ENCODE peak calls at places on chromosomes 11 and 22, in eight cellular contexts. X is Panc1; G is endodermal cell; D is CD4-positive, CD25-positive, alpha-beta regulatory T cell; R is gastrocnemius medialis; A is ovary; N is esophagus muscularis mucosa; Y is small intestine. S is an unnamed sample.

GRCh38 chr11:124633355-124633754 is 10.7 kb downstream of the TBRG1 start:
- DNase-seq in N (no peak), A (no peak), X (no peak), Y (no peak), G (no peak), R (no peak), D (peak; percentile 5), S (no peak)

GRCh38 chr22:50627452-50627913 is 469 bp downstream of the ARSA start:
- DNase-seq in D (no peak), G (peak; percentile 76), N (no peak), Y (peak; percentile 21), X (no peak), A (no peak), R (no peak), S (no peak)

GRCh38 chr11:105177658-105178057 is 38.1 kb upstream of the CARD18 start:
- DNase-seq in D (no peak), X (no peak), G (no peak), Y (no peak), R (no peak), A (no peak), N (no peak), S (no peak)

GRCh38 chr11:90363739-90364138 is 140.9 kb upstream of the CHORDC1 start:
- DNase-seq in A (no peak), X (no peak), N (no peak), D (no peak), R (no peak), Y (no peak), G (no peak), S (no peak)

GRCh38 chr22:40400173-40400572 is 29.8 kb downstream of the SGSM3 start:
- DNase-seq in X (no peak), G (no peak), N (no peak), A (no peak), Y (no peak), R (no peak), D (peak; percentile 84), S (no peak)

GRCh38 chr11:2581151-2581930 is 118.5 kb downstream of the KCNQ1OT1 start:
- DNase-seq in R (peak; percentile 0), G (peak; percentile 45), D (no peak), N (no peak), Y (no peak), X (no peak), A (peak; percentile 14), S (no peak)

GRCh38 chr11:79708319-79708928 is 267.6 kb upstream of the TENM4 start:
- DNase-seq in G (peak; percentile 74), Y (peak; percentile 69), N (no peak), X (peak; percentile 35), A (no peak), R (no peak), D (no peak), S (no peak)

GRCh38 chr11:123362941-123363340 is 67.1 kb upstream of the GRAMD1B start:
- DNase-seq in D (no peak), G (no peak), Y (no peak), R (no peak), N (no peak), A (no peak), X (no peak), S (no peak)

GRCh38 chr11:69443968-69444364 is 37.5 kb upstream of the LINC01488 start:
- DNase-seq in Y (no peak), X (no peak), A (no peak), N (no peak), G (peak; percentile 70), D (no peak), R (no peak), S (no peak)

GRCh38 chr11:10601722-10602281 is 33.3 kb upstream of the LYVE1 start:
- DNase-seq in D (no peak), R (no peak), A (no peak), G (no peak), X (no peak), N (peak; percentile 91), Y (no peak), S (no peak)

GRCh38 chr22:22691716-22692701 is 47.6 kb downstream of the GGTLC2 start:
- DNase-seq in X (no peak), A (no peak), R (no peak), N (no peak), G (no peak), D (no peak), Y (no peak), S (no peak)

GRCh38 chr11:65305501-65306268 is 9.0 kb upstream of the CDC42EP2 start:
- DNase-seq in D (no peak), Y (no peak), G (no peak), X (no peak), N (no peak), A (no peak), R (no peak), S (no peak)

GRCh38 chr22:44316393-44317162 is 3.8 kb upstream of the SHISAL1 start:
- DNase-seq in A (no peak), Y (no peak), N (no peak), D (no peak), G (no peak), X (no peak), R (no peak), S (no peak)

GRCh38 chr11:22828373-22828772 is 1.2 kb downstream of the SVIP start:
- DNase-seq in N (no peak), R (no peak), A (no peak), Y (no peak), X (no peak), D (no peak), G (no peak), S (no peak)
- H3K4me3 ChIP-seq in N (peak overlapping the region; percentile 74), R (no peak overlapping the region), A (peak overlapping the region; percentile 96), Y (no peak overlapping the region), X (peak overlapping the region; percentile 82), D (peak overlapping the region; percentile 94), G (peak overlapping the region; percentile 89), S (peak overlapping the region; percentile 6)

DNA sequence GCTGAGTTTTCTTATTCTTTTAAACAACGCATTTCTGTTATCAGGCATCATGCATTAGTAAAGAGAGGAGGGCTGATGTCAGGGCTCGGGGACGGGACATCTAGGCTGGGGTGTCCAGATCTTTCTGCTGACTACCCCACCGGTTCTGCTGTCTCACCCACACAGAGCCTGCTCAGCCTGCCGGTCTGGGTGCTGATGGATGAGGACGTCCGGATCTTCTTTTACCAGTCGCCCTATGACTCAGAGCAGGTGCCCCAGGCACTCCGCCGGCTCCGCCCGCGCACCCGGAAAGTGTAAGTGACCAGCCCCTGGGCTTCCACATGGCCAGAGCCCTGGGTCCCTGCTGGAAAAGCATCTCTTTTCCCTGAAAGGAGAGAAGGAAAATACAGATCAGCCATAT is 9.4 kb downstream of the NCF4 start:
- DNase-seq in N (no peak), Y (no peak), G (no peak), X (no peak), D (no peak), R (no peak), A (no peak), S (no peak)
- H3K36me3 ChIP-seq in N (no peaks in the 10 kb centered on the region), Y (no peaks in the 10 kb centered on the region), G (no peaks in the 10 kb centered on the region), X (no peaks in the 10 kb centered on the region), D (peaks cover 48% of the 10 kb centered on the region), R (no peaks in the 10 kb centered on the region), A (no peaks in the 10 kb centered on the region), S (no peaks in the 10 kb centered on the region)

DNA sequence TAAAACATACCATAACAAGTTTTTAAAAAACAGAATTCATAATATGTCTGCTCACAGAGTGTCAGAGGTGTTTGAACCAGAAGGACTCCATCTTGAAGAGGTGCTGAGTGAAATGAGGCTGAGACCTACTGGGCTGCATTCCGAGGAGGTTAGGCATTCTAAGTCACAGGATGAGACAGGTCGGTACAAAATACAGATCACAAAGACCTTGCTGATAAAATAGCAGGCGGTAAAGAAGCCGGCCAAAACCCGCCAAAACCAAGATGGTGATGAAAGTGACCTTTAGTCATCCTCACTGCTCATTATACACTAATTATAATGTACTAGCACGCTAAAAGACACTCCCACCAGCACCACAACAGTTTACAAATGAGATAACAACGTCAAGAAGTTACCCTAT is 116.4 kb downstream of the ARHGAP32 start:
- DNase-seq in G (no peak), R (no peak), D (no peak), N (no peak), Y (no peak), A (no peak), X (no peak), S (no peak)
- H3K27me3 ChIP-seq in G (no peaks in the 10 kb centered on the region), R (no peaks in the 10 kb centered on the region), D (no peaks in the 10 kb centered on the region), N (no peaks in the 10 kb centered on the region), Y (no peaks in the 10 kb centered on the region), A (no peaks in the 10 kb centered on the region), X (no peaks in the 10 kb centered on the region), S (no peaks in the 10 kb centered on the region)

DNA sequence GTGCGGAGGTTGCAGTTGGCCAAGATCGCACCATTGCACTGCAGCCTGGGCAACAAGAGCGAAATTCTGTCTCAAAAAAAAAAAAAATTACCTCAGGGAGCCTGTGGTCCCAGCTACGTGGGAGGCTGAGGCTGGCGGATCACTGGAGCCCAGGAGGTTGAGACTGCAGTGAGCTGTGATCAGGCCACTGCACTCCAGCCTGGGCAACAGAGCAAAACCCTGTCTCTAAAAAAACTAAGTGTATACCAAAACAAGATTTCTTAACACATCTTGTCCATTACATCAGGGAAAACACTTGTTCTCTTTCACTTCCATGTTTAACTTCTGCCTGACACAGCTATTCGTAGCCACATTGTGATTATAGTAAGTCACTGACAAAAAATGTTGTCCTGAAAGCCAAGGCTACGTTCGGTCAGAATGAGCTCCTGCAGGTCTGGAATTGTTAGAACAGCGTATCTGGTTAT is 1.4 kb downstream of the TMEM80 start:
- DNase-seq in X (no peak), A (peak; percentile 23), G (no peak), N (no peak), R (no peak), D (no peak), Y (no peak), S (peak; percentile 71)
- H3K4me3 ChIP-seq in X (peak overlapping the region; percentile 78), A (peak overlapping the region; percentile 100), G (no peak overlapping the region), N (peak overlapping the region; percentile 85), R (peak overlapping the region; percentile 92), D (no peak overlapping the region), Y (no peak overlapping the region), S (no peak overlapping the region)

GRCh38 chr11:92685049-92685448 is 284.4 kb upstream of the MTNR1B start:
- DNase-seq in D (no peak), A (no peak), G (no peak), N (no peak), Y (no peak), R (no peak), X (no peak), S (no peak)
- H3K36me3 ChIP-seq in D (no peaks in the 10 kb centered on the region), A (no peaks in the 10 kb centered on the region), G (no peaks in the 10 kb centered on the region), N (no peaks in the 10 kb centered on the region), Y (no peaks in the 10 kb centered on the region), R (no peaks in the 10 kb centered on the region), X (no peaks in the 10 kb centered on the region), S (no peaks in the 10 kb centered on the region)

GRCh38 chr22:28950567-28951411 is 67.4 kb downstream of the ZNRF3 start:
- DNase-seq in G (no peak), N (no peak), A (no peak), X (no peak), R (no peak), Y (no peak), D (no peak), S (no peak)
- H3K27me3 ChIP-seq in G (no peaks in the 10 kb centered on the region), N (no peaks in the 10 kb centered on the region), A (no peaks in the 10 kb centered on the region), X (no peaks in the 10 kb centered on the region), R (no peaks in the 10 kb centered on the region), Y (no peaks in the 10 kb centered on the region), D (peaks cover 27% of the 10 kb centered on the region), S (no peaks in the 10 kb centered on the region)

GRCh38 chr11:47846998-47847397 is 1.2 kb downstream of the NUP160 start:
- DNase-seq in Y (no peak), G (no peak), R (no peak), A (no peak), X (no peak), N (no peak), D (no peak), S (no peak)
- H3K4me3 ChIP-seq in Y (no peak overlapping the region), G (peak overlapping the region; percentile 100), R (no peak overlapping the region), A (no peak overlapping the region), X (peak overlapping the region; percentile 97), N (peak overlapping the region; percentile 90), D (peak overlapping the region; percentile 99), S (peak overlapping the region; percentile 62)

S was measured in kidney epithelial cell.